ENCODE peak calls at places on chromosome 3, in nine cellular contexts. One of them, this sample, is unnamed.

GRCh38 chr3:149969945-149970715 is 565 bp downstream of the PFN2 start:
- DNase-seq in COR-L47: peak
- DNase-seq in EH: peak
- DNase-seq in DMS 273 treated with DMSO at 0.1 percent for 48 hours: peak
- DNase-seq in amygdala: peak
- DNase-seq in heart right ventricle: peak
- DNase-seq in T-helper 9 cell: peak
- DNase-seq in Peyer's patch: peak
- DNase-seq in activated naive CD4-positive, alpha-beta T cell treated with anti-CD3 and anti-CD28 coated beads for 36 hours: peak
- DNase-seq in this sample: peak

GRCh38 chr3:86655096-86655495 is 335.9 kb downstream of the VGLL3 start:
- DNase-seq in COR-L47: no peak
- DNase-seq in EH: no peak
- DNase-seq in DMS 273 treated with DMSO at 0.1 percent for 48 hours: no peak
- DNase-seq in amygdala: no peak
- DNase-seq in heart right ventricle: no peak
- DNase-seq in T-helper 9 cell: no peak
- DNase-seq in Peyer's patch: no peak
- DNase-seq in activated naive CD4-positive, alpha-beta T cell treated with anti-CD3 and anti-CD28 coated beads for 36 hours: no peak
- DNase-seq in this sample: no peak

GRCh38 chr3:42061042-42061710 is 30.0 kb upstream of the TRAK1 start:
- DNase-seq in COR-L47: no peak
- DNase-seq in EH: no peak
- DNase-seq in DMS 273 treated with DMSO at 0.1 percent for 48 hours: no peak
- DNase-seq in amygdala: no peak
- DNase-seq in heart right ventricle: peak
- DNase-seq in T-helper 9 cell: no peak
- DNase-seq in Peyer's patch: no peak
- DNase-seq in activated naive CD4-positive, alpha-beta T cell treated with anti-CD3 and anti-CD28 coated beads for 36 hours: no peak
- DNase-seq in this sample: no peak

GRCh38 chr3:43709022-43709421 is 18.3 kb downstream of the ABHD5 start:
- DNase-seq in COR-L47: no peak
- DNase-seq in EH: peak
- DNase-seq in DMS 273 treated with DMSO at 0.1 percent for 48 hours: no peak
- DNase-seq in amygdala: no peak
- DNase-seq in heart right ventricle: no peak
- DNase-seq in T-helper 9 cell: no peak
- DNase-seq in Peyer's patch: no peak
- DNase-seq in activated naive CD4-positive, alpha-beta T cell treated with anti-CD3 and anti-CD28 coated beads for 36 hours: no peak
- DNase-seq in this sample: peak

GRCh38 chr3:90221900-90222299 is 1114.5 kb downstream of the EPHA3 start:
- DNase-seq in COR-L47: no peak
- DNase-seq in EH: no peak
- DNase-seq in DMS 273 treated with DMSO at 0.1 percent for 48 hours: no peak
- DNase-seq in amygdala: no peak
- DNase-seq in heart right ventricle: no peak
- DNase-seq in T-helper 9 cell: no peak
- DNase-seq in Peyer's patch: no peak
- DNase-seq in activated naive CD4-positive, alpha-beta T cell treated with anti-CD3 and anti-CD28 coated beads for 36 hours: no peak
- DNase-seq in this sample: no peak

GRCh38 chr3:81496407-81497104 is 264.9 kb downstream of the GBE1 start:
- DNase-seq in COR-L47: no peak
- DNase-seq in EH: no peak
- DNase-seq in DMS 273 treated with DMSO at 0.1 percent for 48 hours: no peak
- DNase-seq in amygdala: no peak
- DNase-seq in heart right ventricle: no peak
- DNase-seq in T-helper 9 cell: no peak
- DNase-seq in Peyer's patch: no peak
- DNase-seq in activated naive CD4-positive, alpha-beta T cell treated with anti-CD3 and anti-CD28 coated beads for 36 hours: no peak
- DNase-seq in this sample: no peak

GRCh38 chr3:17730318-17730967 is 12.0 kb downstream of the TBC1D5 start:
- DNase-seq in COR-L47: peak
- DNase-seq in EH: peak
- DNase-seq in DMS 273 treated with DMSO at 0.1 percent for 48 hours: peak
- DNase-seq in amygdala: no peak
- DNase-seq in heart right ventricle: no peak
- DNase-seq in T-helper 9 cell: no peak
- DNase-seq in Peyer's patch: no peak
- DNase-seq in activated naive CD4-positive, alpha-beta T cell treated with anti-CD3 and anti-CD28 coated beads for 36 hours: no peak
- DNase-seq in this sample: peak

GRCh38 chr3:170502297-170502696 is 83.6 kb downstream of the SLC7A14 start:
- DNase-seq in COR-L47: no peak
- DNase-seq in EH: peak
- DNase-seq in DMS 273 treated with DMSO at 0.1 percent for 48 hours: no peak
- DNase-seq in amygdala: no peak
- DNase-seq in heart right ventricle: no peak
- DNase-seq in T-helper 9 cell: no peak
- DNase-seq in Peyer's patch: no peak
- DNase-seq in activated naive CD4-positive, alpha-beta T cell treated with anti-CD3 and anti-CD28 coated beads for 36 hours: no peak
- DNase-seq in this sample: peak

GRCh38 chr3:193829781-193830180 is 236.8 kb downstream of the OPA1 start:
- DNase-seq in COR-L47: no peak
- DNase-seq in EH: peak
- DNase-seq in DMS 273 treated with DMSO at 0.1 percent for 48 hours: no peak
- DNase-seq in amygdala: no peak
- DNase-seq in heart right ventricle: no peak
- DNase-seq in T-helper 9 cell: no peak
- DNase-seq in Peyer's patch: no peak
- DNase-seq in activated naive CD4-positive, alpha-beta T cell treated with anti-CD3 and anti-CD28 coated beads for 36 hours: no peak
- DNase-seq in this sample: peak

GRCh38 chr3:175951047-175951694 is 1092.0 kb downstream of the NAALADL2 start:
- DNase-seq in COR-L47: no peak
- DNase-seq in EH: peak
- DNase-seq in DMS 273 treated with DMSO at 0.1 percent for 48 hours: no peak
- DNase-seq in amygdala: no peak
- DNase-seq in heart right ventricle: no peak
- DNase-seq in T-helper 9 cell: no peak
- DNase-seq in Peyer's patch: no peak
- DNase-seq in activated naive CD4-positive, alpha-beta T cell treated with anti-CD3 and anti-CD28 coated beads for 36 hours: no peak
- DNase-seq in this sample: no peak